ENCODE peak calls at places on chromosomes 11 and 22, in six cellular contexts. One of them, this sample, is unnamed.
A peak's percentile ranks its signal among the peaks of the same experiment; 100 is the strongest.

GRCh38 chr11:132962026-132962425 is 570.3 kb downstream of the OPCML start:
- DNase-seq in HAP-1: no peak
- DNase-seq in lung: no peak
- DNase-seq in gastrocnemius medialis: no peak
- DNase-seq in RWPE2: no peak
- DNase-seq in MM.1S: no peak
- DNase-seq in this sample: no peak

GRCh38 chr11:911031-911889 is 650 bp upstream of the CHID1 start:
- DNase-seq in HAP-1: no peak
- DNase-seq in lung: no peak
- DNase-seq in gastrocnemius medialis: peak; percentile 29
- DNase-seq in RWPE2: peak; percentile 69
- DNase-seq in MM.1S: peak; percentile 19
- DNase-seq in this sample: peak; percentile 27

GRCh38 chr11:61749607-61750217 is 2.7 kb upstream of the MYRF start:
- DNase-seq in HAP-1: no peak
- DNase-seq in lung: no peak
- DNase-seq in gastrocnemius medialis: no peak
- DNase-seq in RWPE2: no peak
- DNase-seq in MM.1S: no peak
- DNase-seq in this sample: no peak

GRCh38 chr22:18029686-18030267 is 5.4 kb upstream of the MICAL3 start:
- DNase-seq in HAP-1: no peak
- DNase-seq in lung: no peak
- DNase-seq in gastrocnemius medialis: no peak
- DNase-seq in RWPE2: no peak
- DNase-seq in MM.1S: no peak
- DNase-seq in this sample: no peak

GRCh38 chr11:93054881-93055280 is 85.4 kb downstream of the MTNR1B start:
- DNase-seq in HAP-1: no peak
- DNase-seq in lung: no peak
- DNase-seq in gastrocnemius medialis: no peak
- DNase-seq in RWPE2: peak; percentile 69
- DNase-seq in MM.1S: no peak
- DNase-seq in this sample: no peak

GRCh38 chr22:31229402-31230140 is 17.5 kb downstream of the LIMK2 start:
- DNase-seq in HAP-1: no peak
- DNase-seq in lung: no peak
- DNase-seq in gastrocnemius medialis: peak; percentile 39
- DNase-seq in RWPE2: no peak
- DNase-seq in MM.1S: peak; percentile 53
- DNase-seq in this sample: no peak

GRCh38 chr22:25816522-25817059 is 74.6 kb downstream of the MYO18B start:
- DNase-seq in HAP-1: no peak
- DNase-seq in lung: no peak
- DNase-seq in gastrocnemius medialis: no peak
- DNase-seq in RWPE2: no peak
- DNase-seq in MM.1S: no peak
- DNase-seq in this sample: no peak

GRCh38 chr11:123316003-123316402 is 114.1 kb upstream of the GRAMD1B start:
- DNase-seq in HAP-1: no peak
- DNase-seq in lung: no peak
- DNase-seq in gastrocnemius medialis: no peak
- DNase-seq in RWPE2: no peak
- DNase-seq in MM.1S: no peak
- DNase-seq in this sample: no peak

GRCh38 chr11:86591631-86592030 is 80.8 kb downstream of the ME3 start:
- DNase-seq in HAP-1: no peak
- DNase-seq in lung: no peak
- DNase-seq in gastrocnemius medialis: no peak
- DNase-seq in RWPE2: no peak
- DNase-seq in MM.1S: no peak
- DNase-seq in this sample: no peak

GRCh38 chr11:43818220-43818619 is 62.4 kb upstream of the ALKBH3 start:
- DNase-seq in HAP-1: no peak
- DNase-seq in lung: no peak
- DNase-seq in gastrocnemius medialis: no peak
- DNase-seq in RWPE2: no peak
- DNase-seq in MM.1S: no peak
- DNase-seq in this sample: no peak

GRCh38 chr11:92893276-92893675 is 76.2 kb upstream of the MTNR1B start:
- DNase-seq in HAP-1: no peak
- DNase-seq in lung: no peak
- DNase-seq in gastrocnemius medialis: no peak
- DNase-seq in RWPE2: no peak
- DNase-seq in MM.1S: peak; percentile 31
- DNase-seq in this sample: no peak

GRCh38 chr11:15276616-15277015 is 161.9 kb downstream of the INSC start:
- DNase-seq in HAP-1: no peak
- DNase-seq in lung: no peak
- DNase-seq in gastrocnemius medialis: no peak
- DNase-seq in RWPE2: no peak
- DNase-seq in MM.1S: no peak
- DNase-seq in this sample: no peak

GRCh38 chr11:92296138-92296515 is 71.5 kb downstream of the FAT3 start:
- DNase-seq in HAP-1: no peak
- DNase-seq in lung: no peak
- DNase-seq in gastrocnemius medialis: no peak
- DNase-seq in RWPE2: no peak
- DNase-seq in MM.1S: no peak
- DNase-seq in this sample: no peak

GRCh38 chr11:11078344-11078743 is 220.5 kb upstream of the ZBED5 start:
- DNase-seq in HAP-1: no peak
- DNase-seq in lung: no peak
- DNase-seq in gastrocnemius medialis: no peak
- DNase-seq in RWPE2: no peak
- DNase-seq in MM.1S: no peak
- DNase-seq in this sample: no peak

GRCh38 chr11:69133251-69133650 is 22.5 kb upstream of the SMIM38 start:
- DNase-seq in HAP-1: no peak
- DNase-seq in lung: no peak
- DNase-seq in gastrocnemius medialis: no peak
- DNase-seq in RWPE2: no peak
- DNase-seq in MM.1S: no peak
- DNase-seq in this sample: no peak

GRCh38 chr11:413120-414081 is 1.4 kb downstream of the SIGIRR start:
- DNase-seq in HAP-1: no peak
- DNase-seq in lung: no peak
- DNase-seq in gastrocnemius medialis: no peak
- DNase-seq in RWPE2: no peak
- DNase-seq in MM.1S: no peak
- DNase-seq in this sample: no peak

GRCh38 chr22:36922097-36922608 is 8.7 kb downstream of the CSF2RB start:
- DNase-seq in HAP-1: no peak
- DNase-seq in lung: no peak
- DNase-seq in gastrocnemius medialis: no peak
- DNase-seq in RWPE2: no peak
- DNase-seq in MM.1S: no peak
- DNase-seq in this sample: no peak

GRCh38 chr11:119441898-119442243 is 18.9 kb upstream of the THY1 start:
- DNase-seq in HAP-1: no peak
- DNase-seq in lung: no peak
- DNase-seq in gastrocnemius medialis: no peak
- DNase-seq in RWPE2: no peak
- DNase-seq in MM.1S: no peak
- DNase-seq in this sample: no peak

GRCh38 chr22:18096823-18097222 is 13.8 kb upstream of the TUBA8 start:
- DNase-seq in HAP-1: no peak
- DNase-seq in lung: no peak
- DNase-seq in gastrocnemius medialis: no peak
- DNase-seq in RWPE2: no peak
- DNase-seq in MM.1S: no peak
- DNase-seq in this sample: no peak

GRCh38 chr22:50105529-50106100 is 15.8 kb downstream of the MOV10L1 start:
- DNase-seq in HAP-1: no peak
- DNase-seq in lung: no peak
- DNase-seq in gastrocnemius medialis: no peak
- DNase-seq in RWPE2: no peak
- DNase-seq in MM.1S: peak; percentile 91
- DNase-seq in this sample: no peak

GRCh38 chr22:49022816-49023160 is 804.9 kb downstream of the BRD1 start:
- DNase-seq in HAP-1: no peak
- DNase-seq in lung: no peak
- DNase-seq in gastrocnemius medialis: no peak
- DNase-seq in RWPE2: peak; percentile 34
- DNase-seq in MM.1S: no peak
- DNase-seq in this sample: no peak
- H3K9me3 ChIP-seq in HAP-1: no peaks in the 10 kb centered on the region
- H3K9me3 ChIP-seq in lung: peaks cover 2% of the 10 kb centered on the region
- H3K9me3 ChIP-seq in gastrocnemius medialis: no peaks in the 10 kb centered on the region
- H3K9me3 ChIP-seq in RWPE2: no peaks in the 10 kb centered on the region
- H3K9me3 ChIP-seq in MM.1S: no peaks in the 10 kb centered on the region
- H3K9me3 ChIP-seq in this sample: no peaks in the 10 kb centered on the region

GRCh38 chr11:67277231-67277961 is 11.1 kb downstream of the GRK2 start:
- DNase-seq in HAP-1: peak; percentile 34
- DNase-seq in lung: peak; percentile 85
- DNase-seq in gastrocnemius medialis: peak; percentile 85
- DNase-seq in RWPE2: no peak
- DNase-seq in MM.1S: peak; percentile 97
- DNase-seq in this sample: peak; percentile 95
- H3K4me1 ChIP-seq in HAP-1: no peaks in the 10 kb centered on the region
- H3K4me1 ChIP-seq in lung: peaks cover 58% of the 10 kb centered on the region
- H3K4me1 ChIP-seq in gastrocnemius medialis: peaks cover 59% of the 10 kb centered on the region
- H3K4me1 ChIP-seq in RWPE2: peaks cover 12% of the 10 kb centered on the region
- H3K4me1 ChIP-seq in MM.1S: peaks cover 51% of the 10 kb centered on the region
- H3K4me1 ChIP-seq in this sample: peaks cover 98% of the 10 kb centered on the region

DNA sequence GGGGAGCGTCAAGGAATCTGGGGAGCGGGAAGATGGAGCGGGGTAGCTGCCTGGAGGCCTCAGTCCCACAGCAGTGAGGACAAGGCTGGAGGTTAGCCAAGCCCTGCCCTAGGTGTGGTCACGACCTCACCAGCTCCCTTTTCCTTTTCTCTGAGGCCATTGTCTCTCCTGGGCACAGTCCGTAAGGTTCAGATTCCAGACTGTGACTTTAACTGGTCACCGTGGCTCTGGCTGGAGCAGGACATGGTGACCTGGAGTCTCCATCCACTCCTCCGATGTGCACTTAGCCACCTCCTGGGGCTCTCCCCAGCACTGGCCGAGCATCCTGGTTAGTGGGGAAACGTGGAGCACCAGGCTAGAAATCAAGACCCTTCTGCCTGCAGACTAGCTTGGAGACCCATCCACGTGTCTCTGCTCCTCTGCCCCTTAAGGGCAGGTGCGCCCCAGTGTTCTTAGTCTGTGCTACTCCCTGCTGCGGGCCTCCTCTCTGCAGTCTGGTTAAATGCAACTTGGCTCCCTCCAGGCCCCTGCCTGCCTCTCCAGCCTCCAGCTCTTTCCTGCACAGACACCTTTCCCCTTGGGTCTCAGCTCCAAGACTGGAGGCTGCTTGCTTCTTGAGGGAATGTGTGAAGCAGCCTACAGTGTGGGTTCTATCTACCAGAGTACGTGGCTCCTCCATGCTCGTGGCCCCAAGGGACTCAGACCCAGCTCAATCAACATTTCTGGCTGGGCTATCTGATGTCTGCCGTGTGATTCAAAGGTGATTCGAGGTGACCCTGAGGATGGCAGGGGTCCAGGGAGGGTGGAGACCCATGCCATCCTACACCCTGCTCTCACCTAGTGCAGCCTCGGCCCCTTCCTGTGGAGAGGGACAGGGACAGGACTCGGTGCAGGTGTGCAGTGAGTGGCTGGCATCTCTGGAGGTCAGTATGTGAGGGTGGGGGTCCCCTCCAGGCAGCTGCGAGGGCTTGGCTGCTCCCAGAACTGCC is 5.2 kb downstream of the SLC25A1 start:
- DNase-seq in HAP-1: no peak
- DNase-seq in lung: no peak
- DNase-seq in gastrocnemius medialis: no peak
- DNase-seq in RWPE2: no peak
- DNase-seq in MM.1S: no peak
- DNase-seq in this sample: no peak
- H3K4me3 ChIP-seq in HAP-1: peak overlapping the region; percentile 89
- H3K4me3 ChIP-seq in lung: no peak overlapping the region
- H3K4me3 ChIP-seq in gastrocnemius medialis: no peak overlapping the region
- H3K4me3 ChIP-seq in RWPE2: peak overlapping the region; percentile 87
- H3K4me3 ChIP-seq in MM.1S: peak overlapping the region; percentile 99
- H3K4me3 ChIP-seq in this sample: peak overlapping the region; percentile 77

DNA sequence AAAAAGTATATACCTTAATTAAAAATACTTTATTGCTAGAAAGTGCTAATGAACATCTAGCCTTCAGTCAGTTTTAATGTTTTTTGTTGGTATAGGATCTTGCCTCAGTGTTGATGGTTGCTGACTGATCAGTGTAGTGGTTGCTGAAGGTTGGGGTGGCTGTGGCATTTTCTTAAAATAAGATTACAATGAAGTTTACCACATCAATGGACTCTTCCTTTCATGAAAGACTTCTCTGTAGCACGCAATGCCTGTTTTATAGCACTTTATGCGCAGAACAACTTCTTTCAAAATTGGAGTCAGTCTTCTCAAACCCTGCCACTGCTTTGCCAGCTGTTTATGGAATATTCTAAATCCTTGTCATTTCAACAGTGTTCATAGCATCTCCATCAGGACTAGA is 50.6 kb downstream of the LDLRAD3 start:
- DNase-seq in HAP-1: no peak
- DNase-seq in lung: no peak
- DNase-seq in gastrocnemius medialis: no peak
- DNase-seq in RWPE2: no peak
- DNase-seq in MM.1S: no peak
- DNase-seq in this sample: no peak
- H3K9me3 ChIP-seq in HAP-1: peaks cover 5% of the 10 kb centered on the region
- H3K9me3 ChIP-seq in lung: no peaks in the 10 kb centered on the region
- H3K9me3 ChIP-seq in gastrocnemius medialis: no peaks in the 10 kb centered on the region
- H3K9me3 ChIP-seq in RWPE2: no peaks in the 10 kb centered on the region
- H3K9me3 ChIP-seq in MM.1S: no peaks in the 10 kb centered on the region
- H3K9me3 ChIP-seq in this sample: no peaks in the 10 kb centered on the region

DNA sequence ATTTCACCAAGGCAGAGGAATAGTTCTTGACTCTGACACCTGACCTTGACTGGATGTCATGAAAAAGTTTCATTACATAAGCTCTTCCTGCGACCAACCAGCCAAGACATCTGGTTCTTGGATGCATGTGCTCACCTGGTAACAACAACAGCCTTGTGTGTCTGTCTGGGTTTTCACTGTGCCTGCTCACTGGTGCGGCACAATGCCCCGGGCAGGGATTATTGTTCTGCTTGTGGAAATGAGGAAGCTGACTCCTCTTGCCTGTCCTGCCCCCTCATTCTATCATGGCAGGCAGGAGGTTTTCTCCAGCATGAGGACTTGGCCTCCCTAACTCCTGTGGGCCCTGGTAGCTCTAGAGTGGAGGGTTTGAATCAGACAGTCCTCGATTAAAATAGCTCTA is 11.0 kb downstream of the PPFIBP2 start:
- DNase-seq in HAP-1: no peak
- DNase-seq in lung: no peak
- DNase-seq in gastrocnemius medialis: no peak
- DNase-seq in RWPE2: no peak
- DNase-seq in MM.1S: no peak
- DNase-seq in this sample: no peak
- H3K4me1 ChIP-seq in HAP-1: peaks cover 15% of the 10 kb centered on the region
- H3K4me1 ChIP-seq in lung: peaks cover 4% of the 10 kb centered on the region
- H3K4me1 ChIP-seq in gastrocnemius medialis: peaks cover 36% of the 10 kb centered on the region
- H3K4me1 ChIP-seq in RWPE2: no peaks in the 10 kb centered on the region
- H3K4me1 ChIP-seq in MM.1S: peaks cover 30% of the 10 kb centered on the region
- H3K4me1 ChIP-seq in this sample: peaks cover 85% of the 10 kb centered on the region

DNA sequence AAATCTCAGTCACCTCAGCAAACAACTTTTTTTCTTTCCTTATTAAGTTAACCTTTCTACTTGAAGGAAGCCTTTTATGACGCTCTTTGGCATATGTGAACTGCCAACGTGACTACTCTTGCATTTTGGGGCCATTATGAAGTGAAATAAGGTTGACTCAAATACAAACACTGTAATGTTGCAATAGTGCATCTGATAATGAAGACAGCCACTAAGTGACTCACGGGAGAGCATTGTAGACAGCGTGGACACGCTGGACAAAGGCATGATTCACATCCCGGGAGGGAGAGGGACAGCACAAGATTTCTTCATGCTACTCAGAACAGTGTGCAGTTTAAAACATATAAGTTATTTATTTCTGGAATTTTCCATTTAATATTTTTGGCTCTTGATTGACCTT is 560.8 kb downstream of the ETS1 start:
- DNase-seq in HAP-1: no peak
- DNase-seq in lung: no peak
- DNase-seq in gastrocnemius medialis: no peak
- DNase-seq in RWPE2: peak; percentile 89
- DNase-seq in MM.1S: no peak
- DNase-seq in this sample: no peak
- H3K4me3 ChIP-seq in HAP-1: no peak overlapping the region
- H3K4me3 ChIP-seq in lung: no peak overlapping the region
- H3K4me3 ChIP-seq in gastrocnemius medialis: no peak overlapping the region
- H3K4me3 ChIP-seq in RWPE2: no peak overlapping the region
- H3K4me3 ChIP-seq in MM.1S: no peak overlapping the region
- H3K4me3 ChIP-seq in this sample: no peak overlapping the region

This sample was measured in CD4-positive, alpha-beta memory T cell.